ENCODE peak calls at places on chromosome 21, in five cellular contexts. I, L, E, N and X are unnamed samples.
A peak's percentile ranks its signal among the peaks of the same experiment; 100 is the strongest.

GRCh38 chr21:39843483-39843882 is 23.8 kb upstream of the PCP4 start:
- DNase-seq in I (no peak), L (no peak), E (no peak), N (no peak), X (no peak)

GRCh38 chr21:46515109-46515508 is 56.4 kb downstream of the DIP2A start:
- DNase-seq in I (no peak), L (no peak), E (no peak), N (peak; percentile 18), X (no peak)

GRCh38 chr21:44986471-44987291 is 46.9 kb downstream of the SLX9 start:
- DNase-seq in I (no peak), L (peak; percentile 51), E (peak; percentile 2), N (no peak), X (no peak)

GRCh38 chr21:17738171-17738953 is 80.8 kb downstream of the C21orf91 start:
- DNase-seq in I (no peak), L (no peak), E (no peak), N (no peak), X (no peak)

GRCh38 chr21:45618846-45619485 is 24.6 kb upstream of the PCBP3 start:
- DNase-seq in I (no peak), L (peak; percentile 31), E (no peak), N (no peak), X (no peak)

GRCh38 chr21:22575165-22575584 is 1577.0 kb downstream of the NCAM2 start:
- DNase-seq in I (peak; percentile 52), L (no peak), E (no peak), N (peak; percentile 62), X (no peak)

GRCh38 chr21:31268090-31268489 is 76.0 kb downstream of the TIAM1 start:
- DNase-seq in I (no peak), L (no peak), E (no peak), N (no peak), X (no peak)

GRCh38 chr21:38129711-38130110 is 127.1 kb upstream of the KCNJ15 start:
- DNase-seq in I (peak; percentile 47), L (no peak), E (no peak), N (no peak), X (no peak)

GRCh38 chr21:46423546-46424061 is 35.1 kb upstream of the DIP2A start:
- DNase-seq in I (no peak), L (no peak), E (no peak), N (peak; percentile 13), X (no peak)

GRCh38 chr21:38958940-38959685 is 153.4 kb downstream of the ETS2 start:
- DNase-seq in I (no peak), L (no peak), E (no peak), N (no peak), X (no peak)

GRCh38 chr21:34722684-34723300 is 54.0 kb downstream of the CLIC6 start:
- DNase-seq in I (no peak), L (peak; percentile 73), E (no peak), N (peak; percentile 38), X (peak; percentile 18)

GRCh38 chr21:46455575-46456385 is 2.9 kb upstream of the DIP2A start:
- DNase-seq in I (no peak), L (no peak), E (no peak), N (no peak), X (no peak)

GRCh38 chr21:37257967-37258877 is 8.9 kb downstream of the VPS26C start:
- DNase-seq in I (peak; percentile 77), L (peak; percentile 90), E (peak; percentile 65), N (no peak), X (peak; percentile 75)

GRCh38 chr21:29299906-29300546 is 1.3 kb downstream of the BACH1 start:
- DNase-seq in I (peak; percentile 49), L (peak; percentile 78), E (peak; percentile 25), N (peak; percentile 59), X (peak; percentile 27)

GRCh38 chr21:45539046-45539795 is 3.0 kb downstream of the SLC19A1 start:
- DNase-seq in I (no peak), L (peak; percentile 59), E (peak; percentile 3), N (no peak), X (no peak)

GRCh38 chr21:21860888-21861287 is 862.7 kb downstream of the NCAM2 start:
- DNase-seq in I (no peak), L (no peak), E (no peak), N (no peak), X (no peak)

GRCh38 chr21:42443181-42443785 is 39.6 kb downstream of the UBASH3A start:
- DNase-seq in I (no peak), L (peak; percentile 59), E (no peak), N (no peak), X (no peak)

GRCh38 chr21:38343691-38344090 is 86.9 kb downstream of the KCNJ15 start:
- DNase-seq in I (peak; percentile 80), L (no peak), E (no peak), N (no peak), X (no peak)

GRCh38 chr21:33309778-33310177 is 15.0 kb upstream of the IFNAR1 start:
- DNase-seq in I (no peak), L (no peak), E (no peak), N (no peak), X (no peak)

GRCh38 chr21:34154878-34155277 is 81.5 kb downstream of the MRPS6 start:
- DNase-seq in I (no peak), L (no peak), E (no peak), N (no peak), X (no peak)

GRCh38 chr21:31557956-31558838 is 101.3 kb upstream of the SOD1 start:
- DNase-seq in I (peak; percentile 60), L (peak; percentile 72), E (peak; percentile 34), N (peak; percentile 72), X (no peak)

GRCh38 chr21:35963920-35964451 is 96.3 kb downstream of the SETD4 start:
- DNase-seq in I (no peak), L (no peak), E (no peak), N (no peak), X (no peak)

GRCh38 chr21:26117324-26117971 is 53.1 kb downstream of the APP start:
- DNase-seq in I (peak; percentile 41), L (no peak), E (no peak), N (no peak), X (no peak)

GRCh38 chr21:34670220-34670961 is 1.6 kb downstream of the CLIC6 start:
- DNase-seq in I (peak; percentile 12), L (no peak), E (no peak), N (no peak), X (no peak)

GRCh38 chr21:38498057-38498833 is at the start of gene ERG:
- DNase-seq in I (no peak), L (no peak), E (no peak), N (no peak), X (no peak)

GRCh38 chr21:40886931-40887330 is 40.0 kb upstream of the DSCAM start:
- DNase-seq in I (no peak), L (no peak), E (no peak), N (no peak), X (no peak)

GRCh38 chr21:37631319-37632117 is 264.9 kb downstream of the DYRK1A start:
- DNase-seq in I (no peak), L (no peak), E (no peak), N (no peak), X (no peak)

GRCh38 chr21:38945536-38946245 is 140.0 kb downstream of the ETS2 start:
- DNase-seq in I (no peak), L (no peak), E (no peak), N (no peak), X (no peak)

GRCh38 chr21:44919111-44919912 is 1.4 kb downstream of the ITGB2 start:
- DNase-seq in I (no peak), L (no peak), E (no peak), N (no peak), X (no peak)

GRCh38 chr21:36068748-36069398 is 951 bp upstream of the CBR1 start:
- DNase-seq in I (no peak), L (no peak), E (no peak), N (no peak), X (no peak)

GRCh38 chr21:46599251-46599572 is 5.7 kb downstream of the S100B start:
- DNase-seq in I (no peak), L (no peak), E (no peak), N (no peak), X (no peak)

GRCh38 chr21:46078322-46078981 is 19.5 kb upstream of the COL6A2 start:
- DNase-seq in I (no peak), L (peak; percentile 43), E (no peak), N (no peak), X (no peak)

GRCh38 chr21:17782051-17782450 is 37.1 kb downstream of the C21orf91 start:
- DNase-seq in I (no peak), L (no peak), E (no peak), N (peak; percentile 30), X (no peak)

GRCh38 chr21:25831300-25831699 is 96.5 kb downstream of the GABPA start:
- DNase-seq in I (no peak), L (no peak), E (no peak), N (no peak), X (no peak)

GRCh38 chr21:33028759-33029511 is 3.2 kb downstream of the OLIG2 start:
- DNase-seq in I (no peak), L (peak; percentile 74), E (no peak), N (no peak), X (no peak)

GRCh38 chr21:36079010-36079649 is 9.3 kb downstream of the CBR1 start:
- DNase-seq in I (no peak), L (peak; percentile 73), E (no peak), N (no peak), X (no peak)

GRCh38 chr21:42293649-42294272 is 21.4 kb downstream of the TFF3 start:
- DNase-seq in I (no peak), L (no peak), E (no peak), N (no peak), X (no peak)